ENCODE peak calls at places on chromosomes 7 and 10, in ten cellular contexts. Q, F, D, A, I, Y, H, J, E and S are unnamed samples.

GRCh38 chr7:41731486-41732278 is 28.8 kb upstream of the INHBA start:
- DNase-seq in I (no peak), Q (no peak), J (no peak), H (peak; percentile 8), A (no peak), E (no peak), Y (no peak), F (no peak), D (no peak), S (no peak)

GRCh38 chr10:13608246-13608853 is 21.6 kb downstream of the PRPF18 start:
- DNase-seq in H (no peak), I (peak; percentile 49), A (no peak), Q (no peak), J (no peak), F (no peak), Y (no peak), E (no peak), D (no peak), S (no peak)

GRCh38 chr10:33001908-33002492 is 44.0 kb upstream of the ITGB1 start:
- DNase-seq in E (no peak), Q (no peak), D (no peak), F (no peak), A (no peak), J (no peak), H (no peak), I (no peak), Y (no peak), S (peak; percentile 35)

GRCh38 chr10:24822557-24822956 is 98.9 kb upstream of the ARHGAP21 start:
- DNase-seq in A (no peak), D (no peak), J (no peak), F (no peak), H (no peak), Q (peak; percentile 19), Y (no peak), E (no peak), I (no peak), S (no peak)

GRCh38 chr7:135508853-135509588 is 881 bp downstream of the CNOT4 start:
- DNase-seq in J (peak; percentile 3), A (no peak), Q (peak; percentile 59), H (peak; percentile 65), D (no peak), Y (peak; percentile 34), F (no peak), I (peak; percentile 21), E (peak; percentile 24), S (peak; percentile 29)

GRCh38 chr7:151174246-151175046 is 7.0 kb upstream of the GBX1 start:
- DNase-seq in E (peak; percentile 54), H (peak; percentile 14), J (no peak), Q (peak; percentile 30), D (peak; percentile 75), F (no peak), A (peak; percentile 66), I (peak; percentile 8), Y (peak; percentile 41), S (peak; percentile 31)

GRCh38 chr10:120433176-120433575 is 23.9 kb upstream of the PLPP4 start:
- DNase-seq in D (no peak), H (no peak), F (no peak), A (no peak), Q (no peak), E (no peak), Y (no peak), I (no peak), J (no peak), S (no peak)

GRCh38 chr10:27482984-27483956 is 20.8 kb upstream of the RAB18 start:
- DNase-seq in Q (peak; percentile 80), I (peak; percentile 4), Y (no peak), E (no peak), H (no peak), F (no peak), A (no peak), J (no peak), D (no peak), S (no peak)

GRCh38 chr10:95168694-95169093 is 25.3 kb upstream of the ACSM6 start:
- DNase-seq in F (no peak), E (no peak), Y (no peak), Q (no peak), A (no peak), H (no peak), I (no peak), J (no peak), D (no peak), S (no peak)

GRCh38 chr10:117441812-117442443 is 66.7 kb upstream of the PDZD8 start:
- DNase-seq in I (peak; percentile 89), D (peak; percentile 75), Y (peak; percentile 89), Q (peak; percentile 98), E (peak; percentile 21), H (no peak), A (no peak), J (no peak), F (no peak), S (peak; percentile 64)

GRCh38 chr10:72980348-72980747 is 25.7 kb upstream of the PLA2G12B start:
- DNase-seq in E (no peak), H (no peak), A (no peak), Q (no peak), F (no peak), D (no peak), J (no peak), I (no peak), Y (no peak), S (no peak)

GRCh38 chr7:22430457-22430856 is 69.5 kb downstream of the STEAP1B start:
- DNase-seq in E (no peak), A (no peak), Y (no peak), D (no peak), F (no peak), H (no peak), J (no peak), Q (peak; percentile 95), I (peak; percentile 72), S (peak; percentile 59)

GRCh38 chr10:71747808-71748523 is 25.4 kb downstream of the VSIR start:
- DNase-seq in A (peak; percentile 66), I (no peak), Q (no peak), J (no peak), F (no peak), Y (no peak), E (no peak), H (no peak), D (peak; percentile 88), S (no peak)

GRCh38 chr10:50325449-50326188 is 74.3 kb upstream of the ASAH2 start:
- DNase-seq in F (peak; percentile 58), A (peak; percentile 79), J (no peak), E (peak; percentile 54), Y (peak; percentile 95), H (peak; percentile 26), I (peak; percentile 99), Q (peak; percentile 99), D (no peak), S (peak; percentile 96)

GRCh38 chr10:20933705-20934104 is 36.6 kb upstream of the NEBL start:
- DNase-seq in A (no peak), I (no peak), Y (no peak), F (no peak), E (no peak), J (no peak), D (no peak), Q (no peak), H (no peak), S (no peak)

GRCh38 chr7:28411876-28412662 is at the start of gene CREB5:
- DNase-seq in H (no peak), I (no peak), Q (no peak), A (no peak), D (no peak), J (no peak), F (no peak), Y (no peak), E (no peak), S (peak; percentile 35)
- H3K4me3 ChIP-seq in H (peak within 1 kb of the TSS; percentile 4), I (peak within 1 kb of the TSS; percentile 82), Q (peak within 1 kb of the TSS; percentile 85), A (peak within 1 kb of the TSS; percentile 71), D (no peak within 1 kb of the TSS), J (no peak within 1 kb of the TSS), F (peak within 1 kb of the TSS; percentile 48), Y (no peak within 1 kb of the TSS), E (no peak within 1 kb of the TSS), S (no peak within 1 kb of the TSS)

GRCh38 chr10:8063935-8064334 is 9.4 kb downstream of the GATA3 start:
- DNase-seq in H (no peak), J (no peak), Y (no peak), Q (no peak), I (no peak), F (no peak), A (no peak), D (no peak), E (no peak), S (no peak)
- H3K4me3 ChIP-seq in H (peak overlapping the region; percentile 27), J (no peak overlapping the region), Y (no peak overlapping the region), Q (no peak overlapping the region), I (no peak overlapping the region), F (no peak overlapping the region), A (no peak overlapping the region), D (no peak overlapping the region), E (no peak overlapping the region), S (no peak overlapping the region)

GRCh38 chr7:33793616-33794015 is 111.7 kb upstream of the BMPER start:
- DNase-seq in A (no peak), Q (no peak), I (no peak), E (no peak), D (no peak), H (no peak), Y (no peak), J (no peak), F (no peak), S (no peak)

GRCh38 chr7:33790746-33791145 is 114.6 kb upstream of the BMPER start:
- DNase-seq in J (no peak), A (no peak), Y (no peak), E (no peak), D (no peak), F (no peak), H (no peak), Q (no peak), I (no peak), S (no peak)

GRCh38 chr7:33789871-33790270 is 115.5 kb upstream of the BMPER start:
- DNase-seq in Y (no peak), J (no peak), E (no peak), H (no peak), I (peak; percentile 35), A (no peak), D (no peak), Q (no peak), F (no peak), S (peak; percentile 57)

GRCh38 chr7:33792547-33793105 is 112.7 kb upstream of the BMPER start:
- DNase-seq in Q (no peak), Y (no peak), D (no peak), J (no peak), I (no peak), A (no peak), F (no peak), H (no peak), E (no peak), S (no peak)

DNA sequence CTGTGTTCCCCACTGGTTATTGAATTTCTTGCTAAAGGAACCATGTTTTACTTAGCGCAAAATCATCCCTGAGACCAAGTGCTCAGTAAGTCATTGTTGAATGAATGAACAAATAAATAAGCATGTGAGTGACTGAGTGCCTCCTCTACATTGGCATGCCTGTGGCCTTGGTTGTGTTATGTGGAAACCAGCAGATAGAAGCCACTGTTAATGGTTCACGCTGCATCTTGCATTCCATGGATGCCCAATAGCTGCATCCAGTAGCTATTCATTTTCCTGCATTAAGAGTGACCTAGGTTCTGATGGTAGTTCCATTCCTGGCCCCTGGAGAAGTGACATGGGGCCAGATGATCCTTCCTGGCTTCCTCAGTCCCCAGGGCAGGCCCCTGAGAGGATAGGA is 113.3 kb upstream of the BMPER start:
- DNase-seq in J (no peak), H (no peak), Q (no peak), I (no peak), D (no peak), A (no peak), Y (no peak), F (no peak), E (no peak), S (no peak)
- H3K4me3 ChIP-seq in J (no peak overlapping the region), H (no peak overlapping the region), Q (no peak overlapping the region), I (no peak overlapping the region), D (no peak overlapping the region), A (no peak overlapping the region), Y (no peak overlapping the region), F (no peak overlapping the region), E (no peak overlapping the region), S (no peak overlapping the region)

GRCh38 chr10:128150551-128150950 is 24.3 kb upstream of the MKI67 start:
- DNase-seq in F (no peak), Q (no peak), D (no peak), J (no peak), H (no peak), A (no peak), Y (no peak), I (no peak), E (no peak), S (no peak)
- H3K4me3 ChIP-seq in F (peak overlapping the region; percentile 51), Q (peak overlapping the region; percentile 90), D (peak overlapping the region; percentile 38), J (peak overlapping the region; percentile 79), H (peak overlapping the region; percentile 69), A (no peak overlapping the region), Y (peak overlapping the region; percentile 66), I (peak overlapping the region; percentile 66), E (no peak overlapping the region), S (peak overlapping the region; percentile 66)